ENCODE peak calls at places on chromosomes 7 and 10, in seven cellular contexts. K, D, M, J, H, B and Q are unnamed samples.

GRCh38 chr10:92239185-92239599 is 51.7 kb downstream of the CPEB3 start:
- DNase-seq in H (no peak), K (no peak), D (no peak), M (peak), B (no peak), J (no peak), Q (no peak)

GRCh38 chr10:49164587-49165188 is 23.5 kb downstream of the TMEM273 start:
- DNase-seq in M (peak), B (peak), H (no peak), D (no peak), J (peak), K (peak), Q (peak)

GRCh38 chr10:128095023-128095752 is 31.0 kb downstream of the MKI67 start:
- DNase-seq in H (peak), B (no peak), D (no peak), M (no peak), K (no peak), J (peak), Q (no peak)

GRCh38 chr10:52436664-52437063 is 122.6 kb downstream of the DKK1 start:
- DNase-seq in M (no peak), H (no peak), J (no peak), K (no peak), B (no peak), D (no peak), Q (no peak)

GRCh38 chr7:90624128-90624980 is 28.2 kb downstream of the CDK14 start:
- DNase-seq in D (no peak), K (no peak), B (peak), M (no peak), J (no peak), H (no peak), Q (peak)

GRCh38 chr7:22572937-22573336 is 72.9 kb upstream of the STEAP1B start:
- DNase-seq in D (no peak), B (no peak), M (no peak), J (no peak), H (no peak), K (no peak), Q (peak)

GRCh38 chr7:128361463-128362441 is at the start of gene PRRT4:
- DNase-seq in H (no peak), K (no peak), D (peak), B (no peak), J (peak), M (peak), Q (peak)

GRCh38 chr10:13593560-13593959 is 6.8 kb downstream of the PRPF18 start:
- DNase-seq in K (no peak), H (no peak), B (no peak), D (no peak), J (no peak), M (no peak), Q (no peak)

GRCh38 chr10:17059197-17059688 is 70.4 kb downstream of the CUBN start:
- DNase-seq in H (no peak), J (no peak), D (no peak), M (no peak), K (no peak), B (peak), Q (peak)

GRCh38 chr10:60384708-60385398 is 4.8 kb downstream of the ANK3 start:
- DNase-seq in M (peak), K (no peak), D (no peak), B (peak), H (no peak), J (no peak), Q (no peak)

GRCh38 chr10:88271736-88272135 is 311.4 kb downstream of the RNLS start:
- DNase-seq in J (no peak), H (no peak), M (peak), D (no peak), B (peak), K (no peak), Q (no peak)

GRCh38 chr7:22481726-22482125 is 18.3 kb downstream of the STEAP1B start:
- DNase-seq in M (no peak), H (no peak), K (no peak), D (no peak), B (peak), J (no peak), Q (peak)

GRCh38 chr10:118983263-118983662 is 46.3 kb upstream of the NANOS1 start:
- DNase-seq in D (no peak), J (no peak), H (no peak), K (no peak), B (peak), M (no peak), Q (no peak)

GRCh38 chr7:126778101-126778500 is 474.6 kb downstream of the GRM8 start:
- DNase-seq in B (no peak), J (no peak), M (no peak), H (no peak), K (no peak), D (no peak), Q (peak)

GRCh38 chr7:68663392-68663791 is 934.9 kb upstream of the AUTS2 start:
- DNase-seq in J (no peak), M (no peak), H (no peak), D (no peak), K (no peak), B (no peak), Q (no peak)

GRCh38 chr7:50197547-50197946 is 104.5 kb upstream of the ZPBP start:
- DNase-seq in H (no peak), D (no peak), B (peak), K (peak), M (no peak), J (peak), Q (peak)

GRCh38 chr10:26217396-26218105 is 977 bp downstream of the GAD2 start:
- DNase-seq in H (no peak), K (no peak), B (no peak), D (no peak), M (no peak), J (peak), Q (peak)

GRCh38 chr7:24743471-24743870 is 13.8 kb downstream of the GSDME start:
- DNase-seq in D (no peak), B (no peak), J (no peak), K (no peak), H (no peak), M (no peak), Q (no peak)

GRCh38 chr10:62250594-62251198 is 17.9 kb downstream of the RTKN2 start:
- DNase-seq in K (no peak), J (no peak), D (no peak), B (peak), M (no peak), H (no peak), Q (no peak)

GRCh38 chr10:69634759-69635425 is 4.8 kb downstream of the FAM241B start:
- DNase-seq in K (no peak), M (no peak), B (no peak), J (no peak), D (no peak), H (no peak), Q (no peak)

GRCh38 chr10:69807122-69807521 is 5.4 kb downstream of the COL13A1 start:
- DNase-seq in H (no peak), B (peak), D (no peak), K (no peak), M (no peak), J (no peak), Q (no peak)